ENCODE peak calls at places on chromosomes 11 and 22, in four cellular contexts. E, M, Q and Y are unnamed samples.

GRCh38 chr11:120378474-120378873 is 42.3 kb downstream of the ARHGEF12 start:
- DNase-seq in E (no peak), M (no peak), Q (no peak), Y (no peak)

GRCh38 chr22:37753746-37754145 is 54.0 kb upstream of the GCAT start:
- DNase-seq in E (no peak), M (peak; percentile 93), Q (no peak), Y (no peak)

GRCh38 chr22:43853328-43853931 is 8.9 kb downstream of the SULT4A1 start:
- DNase-seq in E (no peak), M (peak; percentile 39), Q (no peak), Y (peak; percentile 5)

GRCh38 chr11:66259225-66259624 is 9.2 kb upstream of the RAB1B start:
- DNase-seq in E (no peak), M (no peak), Q (no peak), Y (no peak)

GRCh38 chr11:127474735-127475134 is 474.2 kb upstream of the KIRREL3 start:
- DNase-seq in E (no peak), M (no peak), Q (no peak), Y (no peak)

GRCh38 chr11:126479178-126479930 is 123.9 kb downstream of the ST3GAL4 start:
- DNase-seq in E (no peak), M (no peak), Q (no peak), Y (no peak)

GRCh38 chr11:61367406-61367805 is 5.2 kb downstream of the TMEM138 start:
- DNase-seq in E (no peak), M (no peak), Q (no peak), Y (no peak)

GRCh38 chr11:77126156-77126775 is 1.8 kb upstream of the MYO7A start:
- DNase-seq in E (no peak), M (no peak), Q (no peak), Y (no peak)

GRCh38 chr11:10398525-10398924 is 56.5 kb upstream of the AMPD3 start:
- DNase-seq in E (no peak), M (no peak), Q (no peak), Y (no peak)

GRCh38 chr11:370087-370941 is 1.0 kb downstream of the B4GALNT4 start:
- DNase-seq in E (no peak), M (no peak), Q (no peak), Y (no peak)

GRCh38 chr11:56841210-56841810 is 92.8 kb upstream of the OR9G4 start:
- DNase-seq in E (peak; percentile 58), M (no peak), Q (no peak), Y (peak; percentile 17)

DNA sequence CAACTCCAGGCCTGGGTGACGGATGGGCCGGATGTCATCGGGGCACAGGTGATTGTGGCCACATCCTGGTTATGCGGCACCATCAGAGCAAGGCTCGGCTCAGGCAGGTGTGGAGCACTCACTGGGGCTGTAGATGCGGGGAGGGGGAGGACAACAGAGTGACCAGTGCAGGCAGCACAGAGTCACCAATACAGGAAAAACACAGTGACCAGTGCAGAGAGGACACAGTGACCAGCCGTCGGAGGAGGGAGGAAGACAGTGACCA is 209.1 kb downstream of the BRD1 start:
- DNase-seq in E (no peak), M (no peak), Q (no peak), Y (no peak)
- H3K9me3 ChIP-seq in E (peaks cover 6% of the 10 kb centered on the region), M (no peaks in the 10 kb centered on the region), Q (no peaks in the 10 kb centered on the region), Y (no peaks in the 10 kb centered on the region)

GRCh38 chr22:49784987-49785614 is 42.6 kb downstream of the BRD1 start:
- DNase-seq in E (no peak), M (no peak), Q (no peak), Y (no peak)
- H3K9me3 ChIP-seq in E (no peaks in the 10 kb centered on the region), M (no peaks in the 10 kb centered on the region), Q (no peaks in the 10 kb centered on the region), Y (no peaks in the 10 kb centered on the region)

GRCh38 chr11:94958118-94958517 is 15.2 kb downstream of the CWC15 start:
- DNase-seq in E (no peak), M (no peak), Q (no peak), Y (no peak)
- H3K9me3 ChIP-seq in E (no peaks in the 10 kb centered on the region), M (no peaks in the 10 kb centered on the region), Q (no peaks in the 10 kb centered on the region), Y (no peaks in the 10 kb centered on the region)

GRCh38 chr22:49299821-49300231 is 527.8 kb downstream of the BRD1 start:
- DNase-seq in E (peak; percentile 17), M (no peak), Q (no peak), Y (no peak)

GRCh38 chr22:49300241-49300640 is 527.4 kb downstream of the BRD1 start:
- DNase-seq in E (no peak), M (no peak), Q (no peak), Y (no peak)

GRCh38 chr22:49297286-49297870 is 530.3 kb downstream of the BRD1 start:
- DNase-seq in E (peak; percentile 10), M (no peak), Q (no peak), Y (no peak)

GRCh38 chr22:49297871-49298721 is 529.6 kb downstream of the BRD1 start:
- DNase-seq in E (peak; percentile 20), M (no peak), Q (no peak), Y (no peak)

DNA sequence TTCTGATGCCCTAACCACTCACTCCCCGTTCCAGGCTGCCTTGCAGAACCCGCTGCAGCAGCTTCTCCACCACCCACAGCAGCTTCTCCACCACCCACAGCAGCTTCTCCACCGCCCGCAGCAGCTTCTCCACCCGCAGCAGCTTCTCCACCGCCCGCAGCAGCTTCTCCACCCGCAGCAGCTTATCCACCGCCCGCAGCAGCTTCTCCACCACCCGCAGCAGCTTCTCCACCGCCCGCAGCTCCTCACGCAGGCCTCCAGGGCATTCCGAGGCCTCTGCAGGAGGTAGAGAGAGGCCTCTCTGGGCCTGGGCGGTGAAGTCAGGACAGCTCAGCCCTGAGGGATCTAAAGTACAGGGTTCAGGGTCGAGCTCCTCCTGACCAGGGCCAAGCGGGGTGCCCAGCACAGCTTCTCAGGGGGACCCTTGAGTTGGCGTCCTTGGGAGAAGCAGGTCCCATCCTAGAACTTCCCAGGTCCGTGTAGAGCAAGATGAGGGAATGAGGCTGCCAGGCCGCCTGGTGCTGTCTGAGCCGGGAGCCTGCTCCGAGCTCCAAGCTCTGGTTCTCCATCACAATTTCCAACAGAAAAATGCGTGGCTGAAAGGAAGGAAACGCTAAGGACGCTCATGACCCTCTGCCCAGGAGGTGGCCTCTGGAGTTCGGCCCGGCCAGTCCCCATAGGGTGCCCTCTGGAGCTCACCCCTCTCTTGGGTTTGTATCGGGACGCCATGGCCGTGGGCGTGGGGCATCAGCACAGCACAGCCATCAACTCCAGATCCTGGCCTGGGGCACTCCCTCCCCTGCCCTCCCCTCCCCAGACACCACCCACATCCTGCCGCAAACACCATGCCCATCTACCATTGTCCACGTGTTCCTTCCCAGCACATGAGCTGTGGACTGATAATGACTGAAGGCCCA is 528.6 kb downstream of the BRD1 start:
- DNase-seq in E (peak; percentile 15), M (no peak), Q (no peak), Y (no peak)
- H3K9me3 ChIP-seq in E (peaks cover 9% of the 10 kb centered on the region), M (no peaks in the 10 kb centered on the region), Q (no peaks in the 10 kb centered on the region), Y (no peaks in the 10 kb centered on the region)

DNA sequence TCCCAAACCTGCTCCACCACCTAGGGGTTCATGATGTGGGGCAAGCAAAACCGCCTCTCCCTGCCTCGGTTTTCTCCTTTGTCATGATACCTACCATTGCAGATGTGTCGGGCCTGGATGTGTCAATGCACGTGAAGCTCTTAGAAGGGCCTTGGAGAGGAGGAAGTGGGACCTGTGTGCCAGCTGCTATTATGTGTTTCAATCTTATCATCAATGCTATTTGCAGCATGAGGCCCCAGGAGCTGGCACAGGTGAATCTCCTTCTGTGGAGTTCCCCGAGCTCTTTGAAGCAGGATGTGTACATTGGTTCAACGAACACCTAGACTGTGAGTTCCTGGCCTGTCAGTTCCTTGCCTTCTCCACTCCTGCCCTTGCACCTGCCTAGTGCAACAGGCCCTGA is 331.6 kb downstream of the CTTN start:
- DNase-seq in E (peak; percentile 52), M (no peak), Q (no peak), Y (no peak)
- H3K9me3 ChIP-seq in E (no peaks in the 10 kb centered on the region), M (no peaks in the 10 kb centered on the region), Q (no peaks in the 10 kb centered on the region), Y (no peaks in the 10 kb centered on the region)

GRCh38 chr22:36398602-36399472 is 11.1 kb upstream of the MYH9 start:
- DNase-seq in E (no peak), M (peak; percentile 63), Q (no peak), Y (no peak)

GRCh38 chr22:36399473-36399780 is 11.7 kb upstream of the MYH9 start:
- DNase-seq in E (no peak), M (no peak), Q (no peak), Y (no peak)

GRCh38 chr22:36397081-36397766 is 9.5 kb upstream of the MYH9 start:
- DNase-seq in E (no peak), M (no peak), Q (no peak), Y (no peak)

GRCh38 chr22:36395922-36396321 is 8.2 kb upstream of the MYH9 start:
- DNase-seq in E (no peak), M (no peak), Q (no peak), Y (no peak)

DNA sequence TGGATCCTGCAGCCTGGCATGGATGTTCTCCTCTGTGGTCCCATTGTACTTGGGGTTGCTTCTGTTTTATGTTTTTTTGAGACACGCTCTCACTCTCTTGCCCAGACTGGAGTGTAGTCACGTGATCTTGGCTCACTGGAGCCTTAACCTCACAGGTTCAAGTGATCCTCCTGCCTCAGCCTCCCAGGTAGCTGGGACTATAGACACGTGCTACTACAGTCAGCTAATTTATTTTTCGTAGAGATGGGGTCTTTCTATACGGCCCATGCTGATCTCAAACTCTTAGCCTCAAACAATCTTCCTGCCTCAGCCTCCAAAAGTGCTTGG is 10.0 kb upstream of the MYH9 start:
- DNase-seq in E (no peak), M (no peak), Q (no peak), Y (no peak)
- H3K9me3 ChIP-seq in E (no peaks in the 10 kb centered on the region), M (no peaks in the 10 kb centered on the region), Q (no peaks in the 10 kb centered on the region), Y (no peaks in the 10 kb centered on the region)